ENCODE peak calls at places on chromosomes 12 and 14, in six cellular contexts. K is HCT116, F is stomach, B is GM23338, L is Panc1, S is H1. R is an unnamed sample. For H3K4me1, the result is how much of the 10 kb centered on the place peaks cover.

GRCh38 chr14:93060841-93061240 is 54.9 kb downstream of the ITPK1 start:
- DNase-seq in K (no peak), F (no peak), B (no peak), L (no peak), S (no peak), R (no peak)

GRCh38 chr12:89390802-89391673 is 38.7 kb upstream of the DUSP6 start:
- DNase-seq in K (no peak), F (no peak), B (no peak), L (peak), S (no peak), R (no peak)

GRCh38 chr12:57864811-57865751 is 18.6 kb upstream of the CTDSP2 start:
- DNase-seq in K (peak), F (peak), B (peak), L (no peak), S (peak), R (no peak)

GRCh38 chr14:29558516-29558915 is 369.1 kb downstream of the PRKD1 start:
- DNase-seq in K (no peak), F (no peak), B (no peak), L (no peak), S (no peak), R (no peak)

GRCh38 chr12:121795029-121795977 is 1.8 kb upstream of the RHOF start:
- DNase-seq in K (peak), F (peak), B (peak), L (no peak), S (peak), R (no peak)

GRCh38 chr14:104888489-104889373 is 23.7 kb downstream of the CEP170B start:
- DNase-seq in K (no peak), F (no peak), B (no peak), L (no peak), S (peak), R (no peak)

GRCh38 chr12:12190087-12190809 is 76.6 kb downstream of the LRP6 start:
- DNase-seq in K (no peak), F (no peak), B (no peak), L (no peak), S (no peak), R (no peak)

GRCh38 chr14:104363891-104364760 is 215.4 kb upstream of the C14orf180 start:
- DNase-seq in K (no peak), F (peak), B (no peak), L (no peak), S (no peak), R (no peak)

GRCh38 chr14:32366995-32367394 is 37.9 kb downstream of the AKAP6 start:
- DNase-seq in K (no peak), F (no peak), B (no peak), L (no peak), S (no peak), R (no peak)

GRCh38 chr14:91577632-91578233 is 67.6 kb upstream of the PPP4R3A start:
- DNase-seq in K (no peak), F (no peak), B (no peak), L (no peak), S (no peak), R (no peak)

GRCh38 chr12:47877081-47877480 is 27.7 kb downstream of the VDR start:
- DNase-seq in K (no peak), F (no peak), B (no peak), L (no peak), S (no peak), R (no peak)

GRCh38 chr12:27841392-27841882 is 61.4 kb upstream of the MANSC4 start:
- DNase-seq in K (peak), F (no peak), B (no peak), L (no peak), S (no peak), R (no peak)

GRCh38 chr14:84643438-84643837 is 886.5 kb upstream of the FLRT2 start:
- DNase-seq in K (no peak), F (no peak), B (peak), L (no peak), S (no peak), R (no peak)

GRCh38 chr14:64953661-64954060 is 11.1 kb upstream of the GPX2 start:
- DNase-seq in K (no peak), F (no peak), B (no peak), L (no peak), S (no peak), R (no peak)

GRCh38 chr12:89863332-89863938 is 154.8 kb upstream of the ATP2B1 start:
- DNase-seq in K (no peak), F (no peak), B (no peak), L (no peak), S (no peak), R (no peak)

DNA sequence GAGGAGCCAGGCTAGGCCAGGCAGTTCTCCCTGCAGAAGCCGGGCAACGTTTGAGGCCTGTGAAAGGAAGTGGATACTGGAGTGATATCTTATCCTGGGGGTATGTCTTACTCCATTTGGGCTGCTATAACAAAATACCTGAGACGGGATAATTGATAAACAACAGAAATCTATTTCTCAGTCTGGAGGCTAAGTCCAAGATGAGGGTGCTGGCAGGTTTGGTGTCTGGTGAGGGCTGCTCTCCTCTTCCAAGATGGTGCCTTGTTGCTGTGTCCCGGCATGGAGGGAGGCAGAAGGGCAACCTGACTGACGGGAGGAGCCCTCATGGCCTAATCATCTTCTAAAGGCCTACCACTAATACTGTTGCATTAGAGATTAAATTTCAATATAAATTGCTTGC is 15.7 kb upstream of the GALNT6 start:
- DNase-seq in K (no peak), F (no peak), B (no peak), L (no peak), S (no peak), R (no peak)
- H3K27ac ChIP-seq in K (no peak), F (peak), B (no peak), L (no peak), S (no peak), R (no peak)

GRCh38 chr12:49089831-49090773 is 4.5 kb downstream of the DHH start:
- DNase-seq in K (no peak), F (peak), B (peak), L (no peak), S (peak), R (no peak)
- H3K4me1 ChIP-seq in K (under half), F (under half), B (under half), L (under half), S (under half), R (half or more)

GRCh38 chr12:108313236-108313608 is 25.9 kb downstream of the CMKLR1 start:
- DNase-seq in K (no peak), F (no peak), B (no peak), L (no peak), S (no peak), R (no peak)

GRCh38 chr12:108311605-108312004 is 27.5 kb downstream of the CMKLR1 start:
- DNase-seq in K (no peak), F (no peak), B (no peak), L (no peak), S (no peak), R (no peak)

GRCh38 chr12:108313609-108314331 is 25.3 kb downstream of the CMKLR1 start:
- DNase-seq in K (no peak), F (no peak), B (no peak), L (no peak), S (no peak), R (no peak)

GRCh38 chr12:108312885-108313203 is 26.3 kb downstream of the CMKLR1 start:
- DNase-seq in K (no peak), F (no peak), B (no peak), L (no peak), S (no peak), R (no peak)

DNA sequence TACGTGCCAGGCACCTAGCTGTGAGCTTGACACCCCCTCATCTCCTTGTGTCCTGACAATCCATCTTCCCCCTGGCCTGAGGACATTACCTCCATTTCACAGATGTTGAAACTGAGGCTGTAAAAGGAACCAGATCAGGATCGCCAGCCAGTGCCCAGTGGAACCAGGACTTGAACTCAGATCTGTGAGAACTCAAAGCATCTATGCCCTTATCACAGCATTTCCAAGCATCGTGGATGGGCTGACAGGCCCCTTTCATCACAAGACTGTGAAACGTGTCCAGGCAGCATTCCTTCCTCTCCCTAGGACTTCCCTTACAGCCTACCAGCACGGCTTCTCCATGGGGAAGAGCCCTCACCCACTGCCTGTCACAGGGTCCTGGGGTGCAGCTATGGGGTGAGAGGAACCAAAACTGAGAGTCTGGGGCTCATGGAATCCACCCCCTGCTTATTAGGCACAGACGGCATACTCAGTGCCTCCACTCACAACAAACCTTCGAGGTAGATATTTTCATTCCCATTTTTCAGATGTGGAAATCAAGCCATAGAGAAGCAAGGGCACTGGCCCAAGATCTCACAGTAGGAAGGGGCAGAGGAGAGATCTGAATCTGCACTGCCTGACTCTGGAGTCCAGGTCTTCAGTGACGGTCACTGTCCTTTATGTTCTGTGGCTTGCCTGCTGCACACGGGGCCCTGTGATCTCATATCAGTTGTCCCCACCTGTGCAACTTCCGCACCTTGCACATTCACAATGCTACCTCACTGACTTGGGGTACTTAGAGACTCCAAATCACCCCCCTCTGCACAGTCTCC is 26.8 kb downstream of the CMKLR1 start:
- DNase-seq in K (no peak), F (no peak), B (no peak), L (no peak), S (no peak), R (no peak)
- TF ChIP-seq POLR2AphosphoS5 in K (no peak), F (no peak), B (no peak), L (no peak), S (no peak), R (no peak)

GRCh38 chr12:93524386-93525133 is 47.9 kb upstream of the SOCS2 start:
- DNase-seq in K (no peak), F (peak), B (no peak), L (no peak), S (no peak), R (no peak)
- H3K27ac ChIP-seq in K (no peak), F (peak), B (no peak), L (no peak), S (no peak), R (no peak)

DNA sequence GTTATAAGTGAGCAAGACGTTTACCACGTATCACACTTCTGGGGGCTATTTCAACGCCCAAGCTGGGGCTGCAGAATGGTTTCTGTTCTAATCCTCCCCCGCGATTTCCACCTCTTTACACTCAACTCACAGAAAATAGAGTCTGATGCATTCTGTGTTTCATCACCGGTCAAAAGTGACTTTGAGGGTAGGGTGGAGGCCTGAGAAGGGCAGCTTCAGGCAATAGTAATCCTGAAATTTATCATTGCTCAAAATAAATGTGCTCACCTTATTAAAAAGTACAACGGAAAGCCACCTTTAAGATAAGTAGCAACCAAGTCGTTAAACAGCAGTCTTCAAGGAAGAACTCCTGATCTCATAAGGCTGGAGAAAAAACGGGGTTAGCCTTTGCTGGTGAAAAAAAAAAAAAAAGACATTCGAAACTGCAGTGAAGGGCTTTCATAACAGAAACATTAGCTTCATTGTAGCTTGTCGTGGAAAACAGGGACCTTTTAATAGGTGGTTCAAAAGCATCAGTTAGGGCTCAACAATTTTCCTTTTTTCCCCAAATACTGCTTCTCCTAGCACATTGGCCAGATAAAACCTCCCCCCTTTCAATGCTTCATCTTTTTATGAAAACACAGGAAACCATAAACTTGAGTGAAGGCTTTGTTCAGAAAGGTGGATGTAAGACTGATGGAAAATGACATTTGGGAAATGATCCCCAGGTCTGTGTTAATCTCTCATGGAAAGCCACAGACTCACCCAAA is 63.7 kb upstream of the PTGR2 start:
- DNase-seq in K (no peak), F (no peak), B (no peak), L (no peak), S (no peak), R (no peak)
- H3K4me1 ChIP-seq in K (under half), F (half or more), B (under half), L (under half), S (under half), R (half or more)

GRCh38 chr12:8697476-8698131 is at the start of gene RIMKLB:
- DNase-seq in K (no peak), F (peak), B (peak), L (no peak), S (peak), R (no peak)
- TF ChIP-seq POLR2AphosphoS5 in K (no peak), F (no peak), B (peak), L (no peak), S (peak), R (peak)

DNA sequence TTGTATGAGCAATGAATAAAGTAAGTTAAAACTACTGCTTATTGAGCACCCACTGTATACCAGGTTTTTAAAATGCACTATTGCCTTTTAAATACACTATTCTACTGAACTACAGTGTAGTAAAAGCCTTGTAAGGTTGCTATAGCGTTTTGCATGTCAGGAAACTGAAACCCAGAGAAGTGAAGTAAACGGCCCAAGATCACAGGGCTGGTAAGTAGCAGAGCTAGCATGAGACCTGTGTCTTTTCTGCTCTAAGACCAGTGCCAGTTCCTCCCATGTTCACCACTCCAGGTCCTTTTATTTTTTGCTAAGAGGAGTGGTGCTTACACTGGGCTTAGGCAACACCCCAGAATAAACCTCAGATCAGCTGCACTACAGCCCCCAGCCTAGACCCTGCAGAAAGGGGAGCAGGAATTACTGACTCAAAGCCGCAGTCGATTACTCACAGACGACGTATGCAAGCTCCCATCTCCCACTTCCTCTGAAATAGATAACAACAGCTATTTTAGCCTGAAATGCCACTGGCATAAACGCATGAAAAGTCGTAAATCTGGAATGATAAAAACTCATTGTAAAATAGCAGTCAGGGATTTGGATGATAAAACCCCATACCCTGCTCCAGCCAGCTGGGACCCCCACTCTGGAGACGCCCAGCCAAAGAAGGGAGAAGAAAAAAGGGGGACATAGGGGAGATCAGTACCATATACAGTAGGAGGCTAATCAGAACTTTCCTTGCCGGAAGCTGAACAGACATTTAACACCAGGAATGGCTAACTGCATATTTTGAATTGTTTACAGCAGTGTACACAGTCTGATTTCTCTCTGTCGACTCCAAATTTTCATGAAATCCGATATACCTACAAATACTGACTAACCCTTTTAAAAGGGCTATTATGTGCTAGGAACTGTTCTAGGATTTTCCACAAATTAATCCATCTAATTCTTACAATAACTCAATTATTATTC is 108.3 kb downstream of the NUAK1 start:
- DNase-seq in K (no peak), F (no peak), B (peak), L (peak), S (no peak), R (no peak)
- H3K27ac ChIP-seq in K (no peak), F (no peak), B (no peak), L (peak), S (no peak), R (no peak)

GRCh38 chr14:59305836-59306555 is 117.5 kb downstream of the DAAM1 start:
- DNase-seq in K (no peak), F (no peak), B (no peak), L (no peak), S (no peak), R (no peak)
- H3K4me1 ChIP-seq in K (under half), F (under half), B (under half), L (under half), S (under half), R (half or more)

DNA sequence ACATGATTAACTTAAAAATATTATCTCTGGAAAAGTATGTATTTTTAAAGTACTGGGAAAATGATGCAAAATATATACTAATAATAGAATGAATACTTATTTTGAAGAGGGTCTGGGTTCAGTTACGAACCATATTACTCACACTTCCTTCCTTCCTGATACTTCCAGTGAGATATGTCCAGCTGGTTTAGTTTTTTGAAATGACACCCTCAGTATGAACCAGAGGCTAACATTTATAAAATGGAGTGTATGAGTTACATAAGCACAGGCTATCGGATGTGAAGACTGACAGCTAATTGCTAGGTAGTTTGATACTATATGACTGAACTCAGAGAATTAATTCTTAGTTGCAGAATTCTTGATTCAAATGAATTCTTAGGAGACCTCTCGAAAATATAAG is 122.9 kb downstream of the OTOGL start:
- DNase-seq in K (no peak), F (no peak), B (no peak), L (no peak), S (no peak), R (no peak)
- TF ChIP-seq POLR2AphosphoS5 in K (no peak), F (no peak), B (no peak), L (no peak), S (no peak), R (no peak)

R was measured in vagina.